ENCODE peak calls at places on chromosome 5, in four cellular contexts. P is PC-9, Y is IMR-90, B is fibroblast of lung. J is an unnamed sample.

GRCh38 chr5:98308960-98309359 is 464.5 kb upstream of the RGMB start:
- DNase-seq in Y (peak; percentile 78), P (no peak), B (no peak), J (no peak)

GRCh38 chr5:74543162-74543995 is 97.1 kb downstream of the ENC1 start:
- DNase-seq in Y (peak; percentile 80), P (peak; percentile 86), B (peak; percentile 70), J (no peak)

GRCh38 chr5:82440041-82440440 is 161.9 kb upstream of the RPS23 start:
- DNase-seq in Y (peak; percentile 12), B (peak; percentile 93), P (no peak), J (no peak)

GRCh38 chr5:84480873-84481637 is 96.4 kb upstream of the EDIL3 start:
- DNase-seq in P (no peak), B (no peak), Y (no peak), J (no peak)

GRCh38 chr5:13188393-13188792 is 756.1 kb downstream of the DNAH5 start:
- DNase-seq in Y (no peak), P (no peak), B (no peak), J (no peak)

GRCh38 chr5:111584651-111585050 is 72.3 kb upstream of the STARD4 start:
- DNase-seq in P (no peak), Y (peak; percentile 75), B (peak; percentile 6), J (no peak)

GRCh38 chr5:137730331-137730730 is 5.6 kb downstream of the KLHL3 start:
- DNase-seq in Y (peak; percentile 78), P (no peak), B (no peak), J (no peak)

GRCh38 chr5:94154672-94155071 is 413.3 kb upstream of the POU5F2 start:
- DNase-seq in P (no peak), Y (no peak), B (no peak), J (no peak)

GRCh38 chr5:130168211-130168610 is 263.9 kb downstream of the CHSY3 start:
- DNase-seq in B (peak; percentile 71), P (no peak), Y (no peak), J (no peak)

GRCh38 chr5:34847056-34847455 is 8.1 kb downstream of the TTC23L start:
- DNase-seq in P (no peak), B (no peak), Y (no peak), J (no peak)

GRCh38 chr5:118598311-118598710 is 390.0 kb downstream of the DTWD2 start:
- DNase-seq in P (no peak), B (no peak), Y (no peak), J (no peak)

GRCh38 chr5:59768204-59769040 is 125.1 kb downstream of the PDE4D start:
- DNase-seq in P (peak; percentile 58), Y (peak; percentile 33), B (peak; percentile 83), J (peak; percentile 41)

GRCh38 chr5:177370488-177371119 is 12.9 kb downstream of the RGS14 start:
- DNase-seq in B (peak; percentile 85), Y (peak; percentile 82), P (peak; percentile 95), J (peak; percentile 87)

GRCh38 chr5:19261879-19262278 is 726.1 kb downstream of the CDH18 start:
- DNase-seq in Y (no peak), P (no peak), B (no peak), J (no peak)

GRCh38 chr5:139863361-139863760 is 67.8 kb downstream of the PSD2 start:
- DNase-seq in Y (no peak), B (peak; percentile 40), P (no peak), J (no peak)

GRCh38 chr5:159965031-159965837 is 43.7 kb upstream of the TTC1 start:
- DNase-seq in B (peak; percentile 67), P (peak; percentile 31), Y (peak; percentile 57), J (peak; percentile 57)

GRCh38 chr5:131634666-131634995 is 398 bp downstream of the RAPGEF6 start:
- DNase-seq in B (peak; percentile 51), P (peak; percentile 55), Y (peak; percentile 46), J (peak; percentile 53)
- TF ChIP-seq CTCF in B (no peak), P (no peak), Y (no peak), J (peak; percentile 36)

DNA sequence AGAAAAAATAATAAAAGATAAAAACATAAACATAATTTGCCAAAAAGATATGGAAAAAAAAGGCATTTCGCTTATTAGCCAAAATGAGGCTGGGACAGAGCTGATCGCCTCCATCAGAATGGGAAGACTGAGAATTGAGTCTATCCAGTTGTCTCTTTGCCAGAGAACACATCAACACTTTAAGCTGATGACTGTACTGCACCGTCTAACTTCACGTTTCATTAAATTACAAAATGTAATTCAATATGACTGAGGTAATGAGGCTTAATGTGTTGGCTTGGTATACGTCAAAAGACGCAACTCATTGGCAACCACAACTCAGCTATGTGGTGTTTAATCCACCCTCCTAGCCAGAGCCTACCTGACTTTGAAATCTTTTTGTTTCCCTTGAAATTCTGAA is 462.7 kb upstream of the CD180 start:
- DNase-seq in B (no peak), P (no peak), Y (no peak), J (no peak)
- TF ChIP-seq CTCF in B (no peak), P (no peak), Y (no peak), J (no peak)

DNA sequence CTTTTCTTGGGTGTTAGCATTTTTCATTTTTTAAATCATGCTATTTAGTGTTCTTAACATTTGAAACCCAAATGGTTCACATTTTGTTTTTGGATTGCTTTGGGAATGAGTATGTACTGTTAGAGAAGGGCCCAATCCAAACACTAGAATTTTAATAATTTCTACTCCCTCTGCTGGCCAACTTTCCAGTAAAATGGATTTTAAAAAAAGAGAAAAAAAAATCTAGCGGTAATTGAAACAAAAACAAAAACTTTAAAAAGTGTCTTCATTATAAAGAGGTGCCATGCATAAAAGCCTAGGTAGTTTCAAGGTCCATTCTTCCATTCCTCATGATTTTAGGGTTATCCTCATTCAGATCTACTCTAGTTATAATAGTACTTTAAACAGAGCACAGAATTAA is 32.1 kb upstream of the RICTOR start:
- DNase-seq in P (no peak), B (peak; percentile 43), Y (peak; percentile 27), J (no peak)
- TF ChIP-seq CTCF in P (peak; percentile 63), B (peak; percentile 23), Y (peak; percentile 45), J (peak; percentile 52)

DNA sequence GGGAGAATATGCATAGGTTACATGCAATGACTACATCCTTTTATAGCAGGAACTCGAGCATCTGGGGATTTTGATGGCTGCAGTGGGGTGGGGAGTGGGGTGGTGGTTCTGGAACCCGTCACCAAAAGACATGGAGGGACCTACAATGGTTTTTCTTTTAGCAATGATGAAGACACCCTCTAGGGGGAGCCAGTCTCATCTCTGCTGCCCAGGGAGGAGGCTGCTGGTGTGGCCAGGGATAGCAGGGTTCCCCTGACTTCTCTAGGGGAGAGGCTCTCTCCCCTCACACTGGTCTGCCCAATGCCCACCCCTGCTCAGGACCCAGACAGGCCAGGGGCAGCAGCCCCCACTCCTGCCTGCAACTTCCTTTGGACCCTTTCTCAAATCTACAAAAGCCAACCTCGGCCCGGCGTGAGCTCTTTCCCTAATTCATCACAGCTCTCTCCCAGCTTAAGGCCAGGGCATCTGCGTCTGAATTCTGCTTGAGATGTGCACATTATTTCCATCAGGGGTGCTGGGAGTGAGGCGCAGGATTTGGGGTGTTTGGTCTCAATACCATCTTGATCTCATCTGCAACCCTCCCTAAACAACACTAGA is 73.5 kb upstream of the RETREG1 start:
- DNase-seq in Y (peak; percentile 51), P (peak; percentile 66), B (peak; percentile 64), J (peak; percentile 70)
- TF ChIP-seq CTCF in Y (peak; percentile 59), P (peak; percentile 85), B (peak; percentile 88), J (peak; percentile 76)

DNA sequence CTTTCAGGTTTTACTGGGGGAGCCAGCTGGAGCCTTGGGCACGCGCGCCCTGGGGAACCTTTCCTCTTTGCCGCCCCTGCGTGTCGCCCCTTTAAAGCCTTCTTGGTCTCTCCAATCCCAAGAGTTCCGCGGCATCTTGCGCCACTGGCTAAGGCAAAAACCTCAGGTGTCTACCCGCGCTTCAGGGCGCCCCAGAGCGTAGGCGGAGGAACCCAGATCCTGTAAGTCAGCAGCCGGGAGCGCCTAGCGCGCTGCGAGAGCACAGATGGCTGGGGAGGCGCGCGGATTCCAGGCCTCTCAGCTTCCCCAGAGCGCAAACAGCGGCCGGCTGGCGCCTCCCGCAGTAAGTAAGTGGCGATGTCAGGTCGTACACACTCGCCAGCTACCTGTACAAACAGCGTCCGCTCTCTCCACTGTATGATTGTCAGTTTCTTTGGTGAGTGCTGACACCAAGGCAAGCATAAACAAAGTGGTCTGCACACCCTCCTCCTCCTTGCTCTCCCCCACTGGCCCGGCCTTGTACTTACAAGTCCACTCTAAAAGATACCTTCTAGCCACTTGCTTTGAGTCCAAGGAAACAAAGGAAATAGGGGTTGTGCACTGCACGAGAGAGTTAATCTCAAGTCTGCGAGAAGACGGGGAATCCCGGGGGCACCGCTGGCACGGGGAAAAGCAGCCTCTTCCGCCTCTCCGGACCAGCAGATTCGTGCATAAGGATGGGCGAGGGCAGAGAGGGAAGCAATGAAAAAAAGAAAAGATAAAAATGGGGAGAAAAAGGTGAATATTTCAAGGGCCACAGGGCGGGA is 2.9 kb downstream of the HTR1A start:
- DNase-seq in Y (no peak), B (no peak), P (no peak), J (peak; percentile 35)
- TF ChIP-seq CTCF in Y (no peak), B (no peak), P (no peak), J (peak; percentile 74)

J was measured in neural crest cell.